ENCODE peak calls at places on chromosomes 6 and 20, in seven cellular contexts. Y, B, O, T, N, J and K are unnamed samples.
A peak's percentile ranks its signal among the peaks of the same experiment; 100 is the strongest.

GRCh38 chr6:107822154-107823046 is 1.7 kb downstream of the SCML4 start:
- DNase-seq in B (peak; percentile 26), O (no peak), N (peak; percentile 64), Y (peak; percentile 19), T (no peak), J (no peak), K (no peak)

GRCh38 chr6:56241106-56241812 is 6.1 kb downstream of the COL21A1 start:
- DNase-seq in O (no peak), N (no peak), Y (no peak), T (no peak), B (no peak), J (no peak), K (no peak)

GRCh38 chr6:132673376-132674094 is 14.6 kb upstream of the TAAR1 start:
- DNase-seq in O (no peak), B (peak; percentile 12), T (no peak), J (no peak), N (no peak), Y (no peak), K (no peak)

GRCh38 chr6:37261198-37261597 is 3.3 kb upstream of the TMEM217 start:
- DNase-seq in N (no peak), O (no peak), J (no peak), Y (no peak), T (no peak), B (no peak), K (no peak)

GRCh38 chr6:11009353-11009752 is 34.8 kb downstream of the ELOVL2 start:
- DNase-seq in O (peak; percentile 65), J (no peak), N (no peak), Y (no peak), B (no peak), T (no peak), K (no peak)

GRCh38 chr6:152750694-152751093 is at the start of gene VIP:
- DNase-seq in B (no peak), Y (no peak), T (no peak), O (peak; percentile 35), N (no peak), J (no peak), K (no peak)

GRCh38 chr20:17315491-17316231 is 88.8 kb downstream of the PCSK2 start:
- DNase-seq in J (no peak), N (no peak), O (peak; percentile 39), T (no peak), Y (no peak), B (no peak), K (no peak)

GRCh38 chr20:59783020-59784010 is 150.1 kb downstream of the SYCP2 start:
- DNase-seq in J (peak; percentile 65), N (peak; percentile 90), Y (no peak), T (peak; percentile 58), O (peak; percentile 55), B (peak; percentile 66), K (no peak)

GRCh38 chr6:131807644-131808459 is at the start of gene ENPP1:
- DNase-seq in B (peak; percentile 69), N (no peak), O (peak; percentile 71), Y (peak; percentile 77), T (peak; percentile 53), J (peak; percentile 65), K (peak; percentile 86)

GRCh38 chr6:46290435-46290834 is 119.7 kb upstream of the ENPP5 start:
- DNase-seq in T (no peak), J (no peak), Y (no peak), B (no peak), N (no peak), O (no peak), K (no peak)

DNA sequence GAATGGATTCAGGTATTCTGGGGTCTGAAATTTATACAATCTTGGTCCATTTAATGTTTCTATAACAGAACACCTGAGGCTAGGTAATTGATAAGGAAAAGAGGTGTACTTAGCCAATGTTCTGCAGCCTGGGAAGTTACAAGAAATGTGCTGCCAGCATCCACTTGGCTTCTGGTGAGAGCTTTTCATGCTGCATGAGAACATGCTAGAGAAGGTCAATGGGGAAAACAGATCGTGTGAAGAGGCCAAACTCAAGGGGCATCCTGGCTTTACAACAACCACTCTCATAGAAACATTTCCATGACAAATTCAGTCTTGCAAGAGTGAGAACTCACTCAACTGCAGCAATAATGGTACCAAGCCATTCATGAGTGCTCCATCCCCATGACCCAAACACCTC is 16.8 kb downstream of the IL22RA2 start:
- DNase-seq in O (no peak), N (no peak), T (no peak), B (no peak), J (no peak), Y (no peak), K (no peak)
- TF ChIP-seq EP300 in O (no peak), N (no peak), T (no peak), B (no peak), J (no peak), Y (no peak), K (no peak)

GRCh38 chr6:32969685-32970412 is 1.5 kb downstream of the BRD2 start:
- DNase-seq in B (peak; percentile 77), J (peak; percentile 44), Y (peak; percentile 83), T (peak; percentile 86), N (peak; percentile 95), O (peak; percentile 83), K (peak; percentile 89)
- TF ChIP-seq EP300 in B (no peak), J (no peak), Y (peak; percentile 73), T (peak; percentile 91), N (no peak), O (peak; percentile 43), K (peak; percentile 14)

GRCh38 chr20:53349730-53350129 is 243.9 kb downstream of the ZNF217 start:
- DNase-seq in B (no peak), J (no peak), O (no peak), Y (no peak), N (no peak), T (no peak), K (no peak)

GRCh38 chr20:53352727-53353440 is 240.8 kb downstream of the ZNF217 start:
- DNase-seq in B (no peak), N (no peak), J (no peak), Y (no peak), O (no peak), T (no peak), K (no peak)

GRCh38 chr20:53355790-53356189 is 237.8 kb downstream of the ZNF217 start:
- DNase-seq in Y (no peak), T (no peak), B (no peak), J (no peak), O (no peak), N (no peak), K (no peak)

DNA sequence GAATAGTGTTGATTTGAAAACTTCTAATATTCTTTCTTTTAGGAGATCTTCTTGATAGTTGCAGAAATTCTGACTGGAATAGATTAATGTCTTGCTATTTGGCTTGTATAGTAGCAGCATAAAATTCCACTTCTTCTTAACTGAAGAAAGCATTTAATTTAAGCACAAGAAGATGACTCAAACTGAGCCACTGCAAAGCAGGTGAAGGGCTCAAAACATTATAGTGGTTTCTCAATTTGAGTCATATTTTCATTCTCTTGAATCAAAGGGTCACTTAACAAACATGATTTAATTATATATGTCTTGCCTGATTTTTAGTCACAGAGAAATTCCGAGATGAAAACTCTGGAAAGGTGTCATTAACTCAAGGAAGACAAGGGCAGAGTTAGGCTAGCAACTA is 239.3 kb downstream of the ZNF217 start:
- DNase-seq in N (no peak), Y (no peak), T (no peak), B (no peak), O (no peak), J (no peak), K (no peak)
- TF ChIP-seq EP300 in N (no peak), Y (no peak), T (no peak), B (no peak), O (no peak), J (no peak), K (no peak)

GRCh38 chr6:164274510-164274909 is 860.0 kb downstream of the QKI start:
- DNase-seq in N (no peak), O (no peak), Y (no peak), T (no peak), B (no peak), J (no peak), K (no peak)
- TF ChIP-seq EP300 in N (no peak), O (no peak), Y (no peak), T (no peak), B (no peak), J (no peak), K (no peak)

DNA sequence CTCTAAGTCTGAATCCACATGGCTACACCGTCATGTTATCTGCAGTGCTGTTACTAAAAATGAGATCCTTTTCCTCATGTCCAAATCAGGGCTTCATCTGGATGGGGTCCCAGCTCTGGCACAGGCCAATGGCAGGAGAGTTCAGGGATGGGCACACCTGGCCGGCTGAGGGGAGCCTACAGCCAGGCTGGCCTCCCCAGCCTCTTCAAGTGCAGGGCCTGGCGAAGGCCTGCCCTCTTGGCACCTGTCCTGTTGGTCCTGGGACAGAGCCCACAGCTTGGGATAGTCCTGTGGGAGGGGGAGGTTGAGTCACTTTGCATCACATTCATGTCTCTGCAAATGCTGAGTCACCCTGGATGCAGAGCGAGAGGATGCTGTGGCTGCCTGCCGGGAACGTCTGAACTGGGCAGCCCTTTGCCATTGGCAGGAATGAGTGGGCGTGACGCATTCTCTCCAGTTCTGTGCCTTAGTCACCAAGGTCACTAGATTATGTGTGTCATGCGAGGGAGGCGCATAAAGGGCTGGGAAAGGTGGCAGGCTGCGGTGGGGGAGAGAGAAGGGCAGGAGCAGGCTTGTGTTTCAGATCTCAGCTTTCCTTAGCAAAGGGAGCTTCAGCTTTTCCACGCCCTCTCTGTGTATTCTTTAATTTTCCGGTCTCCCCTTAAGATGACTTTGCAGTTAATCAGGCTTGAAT is 223.2 kb upstream of the ECI2 start:
- DNase-seq in J (peak; percentile 90), T (peak; percentile 66), N (peak; percentile 96), B (peak; percentile 88), O (peak; percentile 88), Y (peak; percentile 37), K (peak; percentile 93)
- TF ChIP-seq EP300 in J (peak; percentile 79), T (peak; percentile 96), N (peak; percentile 84), B (peak; percentile 69), O (peak; percentile 12), Y (peak; percentile 65), K (no peak)

GRCh38 chr6:148445116-148445515 is 102.5 kb downstream of the SASH1 start:
- DNase-seq in T (no peak), B (no peak), Y (no peak), O (no peak), J (no peak), N (no peak), K (no peak)
- TF ChIP-seq EP300 in T (no peak), B (no peak), Y (no peak), O (no peak), J (no peak), N (no peak), K (no peak)

GRCh38 chr6:87701676-87702588 is at the start of gene AKIRIN2:
- DNase-seq in O (peak; percentile 98), B (peak; percentile 98), T (peak; percentile 95), N (peak; percentile 99), J (peak; percentile 67), Y (peak; percentile 95), K (peak; percentile 99)
- TF ChIP-seq EP300 in O (no peak), B (no peak), T (peak; percentile 99), N (no peak), J (no peak), Y (no peak), K (no peak)

GRCh38 chr6:166862978-166863530 is 93.3 kb downstream of the RNASET2 start:
- DNase-seq in Y (no peak), N (peak; percentile 78), J (no peak), O (no peak), T (no peak), B (no peak), K (no peak)
- TF ChIP-seq EP300 in Y (no peak), N (no peak), J (no peak), O (no peak), T (no peak), B (no peak), K (no peak)